ENCODE peak calls at places on chromosomes 3 and 15, in ten cellular contexts. D, J, B, E, L, N, C, U, I and Y are unnamed samples.
A peak's percentile ranks its signal among the peaks of the same experiment; 100 is the strongest.

GRCh38 chr15:98731712-98732450 is 83.5 kb downstream of the IGF1R start:
- DNase-seq in J (no peak), E (no peak), B (no peak), N (no peak), I (no peak), C (no peak), U (no peak), L (no peak), D (peak; percentile 41), Y (no peak)

GRCh38 chr3:38582941-38583645 is 66.4 kb downstream of the SCN5A start:
- DNase-seq in U (no peak), D (peak; percentile 17), E (no peak), L (no peak), I (peak; percentile 33), J (peak; percentile 1), C (no peak), N (peak; percentile 3), B (no peak), Y (no peak)

GRCh38 chr3:23748398-23749110 is 57.2 kb upstream of the UBE2E1 start:
- DNase-seq in I (no peak), B (peak; percentile 64), J (no peak), E (peak; percentile 24), C (peak; percentile 62), D (peak; percentile 67), L (peak; percentile 79), U (no peak), N (no peak), Y (no peak)

GRCh38 chr3:41579861-41580260 is 380.6 kb downstream of the CTNNB1 start:
- DNase-seq in I (no peak), B (no peak), C (no peak), L (no peak), D (no peak), J (no peak), E (no peak), U (no peak), N (no peak), Y (no peak)

GRCh38 chr15:95812491-95812890 is 518.0 kb upstream of the NR2F2 start:
- DNase-seq in E (no peak), N (no peak), C (no peak), L (no peak), D (no peak), B (peak; percentile 27), U (no peak), I (no peak), J (no peak), Y (no peak)

GRCh38 chr3:63960048-63960711 is 48.0 kb upstream of the SCAANT1 start:
- DNase-seq in C (peak; percentile 63), L (peak; percentile 71), B (peak; percentile 85), E (peak; percentile 37), J (no peak), I (no peak), U (no peak), N (no peak), D (peak; percentile 56), Y (no peak)

GRCh38 chr3:173553635-173554280 is 156.2 kb downstream of the NLGN1 start:
- DNase-seq in I (no peak), C (peak; percentile 58), L (peak; percentile 4), J (no peak), D (peak; percentile 17), B (peak; percentile 77), N (peak; percentile 14), U (no peak), E (peak; percentile 4), Y (no peak)

GRCh38 chr15:81038975-81039607 is 38.4 kb downstream of the TLNRD1 start:
- DNase-seq in I (no peak), D (peak; percentile 18), U (no peak), J (no peak), L (peak; percentile 75), E (no peak), B (no peak), C (no peak), N (no peak), Y (peak; percentile 51)

GRCh38 chr3:196541684-196542445 is 26.5 kb downstream of the WDR53 start:
- DNase-seq in N (no peak), I (no peak), E (no peak), B (no peak), J (no peak), U (no peak), C (no peak), D (no peak), L (no peak), Y (no peak)

GRCh38 chr3:53254190-53254809 is 1.5 kb downstream of the TKT start:
- DNase-seq in C (peak; percentile 58), N (peak; percentile 30), D (peak; percentile 41), I (no peak), B (peak; percentile 47), E (no peak), J (no peak), U (no peak), L (peak; percentile 20), Y (no peak)

GRCh38 chr3:184811999-184812844 is at the start of gene VPS8:
- DNase-seq in I (peak; percentile 96), L (peak; percentile 92), N (peak; percentile 97), U (peak; percentile 97), B (peak; percentile 98), E (peak; percentile 97), J (peak; percentile 97), D (peak; percentile 97), C (peak; percentile 95), Y (peak; percentile 72)

GRCh38 chr3:194472290-194472920 is 14.4 kb downstream of the ATP13A3 start:
- DNase-seq in U (no peak), D (peak; percentile 62), L (peak; percentile 53), C (peak; percentile 73), I (no peak), E (peak; percentile 26), N (no peak), B (peak; percentile 81), J (peak; percentile 52), Y (no peak)

GRCh38 chr3:157494581-157495281 is 8.5 kb downstream of the VEPH1 start:
- DNase-seq in J (no peak), C (peak; percentile 65), U (no peak), D (no peak), B (peak; percentile 17), N (no peak), I (no peak), E (no peak), L (no peak), Y (no peak)

GRCh38 chr3:94811836-94812235 is 749.0 kb downstream of the NSUN3 start:
- DNase-seq in D (no peak), E (no peak), C (peak; percentile 74), L (no peak), J (no peak), I (no peak), U (no peak), N (no peak), B (no peak), Y (no peak)

GRCh38 chr3:178996399-178996798 is 75.2 kb downstream of the ZMAT3 start:
- DNase-seq in J (no peak), E (no peak), C (no peak), N (no peak), L (no peak), B (no peak), U (no peak), D (no peak), I (no peak), Y (no peak)

GRCh38 chr3:130276203-130276803 is 69.2 kb upstream of the COL6A5 start:
- DNase-seq in U (no peak), D (peak; percentile 50), J (peak; percentile 10), I (no peak), B (peak; percentile 70), L (peak; percentile 44), N (peak; percentile 14), E (peak; percentile 65), C (peak; percentile 72), Y (peak; percentile 14)

GRCh38 chr15:33089165-33089877 is 105.2 kb downstream of the FMN1 start:
- DNase-seq in E (no peak), D (no peak), J (no peak), U (no peak), N (no peak), L (no peak), I (no peak), C (no peak), B (no peak), Y (no peak)

GRCh38 chr15:75869446-75869845 is 26.2 kb downstream of the UBE2Q2 start:
- DNase-seq in U (no peak), B (no peak), I (no peak), L (no peak), J (no peak), C (no peak), E (no peak), N (peak; percentile 14), D (no peak), Y (no peak)

GRCh38 chr3:51637941-51638471 is 33.0 kb upstream of the TEX264 start:
- DNase-seq in U (peak; percentile 16), E (peak; percentile 70), B (peak; percentile 70), J (peak; percentile 56), C (peak; percentile 54), N (peak; percentile 76), I (no peak), L (peak; percentile 53), D (peak; percentile 83), Y (peak; percentile 40)

GRCh38 chr3:66642484-66642883 is 141.7 kb upstream of the LRIG1 start:
- DNase-seq in E (no peak), N (no peak), J (no peak), I (no peak), B (no peak), U (no peak), C (peak; percentile 45), D (no peak), L (no peak), Y (no peak)

GRCh38 chr3:56826831-56827722 is 25.3 kb upstream of the ARHGEF3 start:
- DNase-seq in B (peak; percentile 42), L (peak; percentile 36), C (no peak), U (no peak), D (peak; percentile 32), E (no peak), I (no peak), N (peak; percentile 59), J (no peak), Y (no peak)

GRCh38 chr3:160685144-160685766 is 8.3 kb downstream of the ARL14 start:
- DNase-seq in C (peak; percentile 10), U (no peak), J (no peak), B (peak; percentile 36), D (no peak), I (no peak), E (no peak), N (no peak), L (no peak), Y (no peak)

GRCh38 chr3:123883111-123883510 is 1.0 kb downstream of the MYLK start:
- DNase-seq in E (no peak), D (peak; percentile 33), L (peak; percentile 29), U (no peak), N (no peak), I (no peak), J (no peak), C (no peak), B (no peak), Y (no peak)

GRCh38 chr3:165210132-165210531 is 13.9 kb upstream of the SLITRK3 start:
- DNase-seq in U (no peak), D (no peak), E (no peak), L (no peak), B (peak; percentile 23), I (no peak), J (no peak), N (no peak), C (peak; percentile 38), Y (no peak)